ENCODE peak calls at places on chromosome X, in ten cellular contexts. L is cerebellum; B is HT-29; M is nucleus accumbens; S is stimulated activated CD4-positive, alpha-beta T cell treated with anti-CD3 and anti-CD28 coated beads, Interleukin-12 subunit alpha, Interleukin-12 subunit beta, amount 100 ng/mL, for 4 hours; U is M059J; Y is colonic mucosa; G is lower lobe of right lung; I is iPS-NIHi11; E is heart right ventricle. K is an unnamed sample.

GRCh38 chrX:101208152-101208905 is 11.3 kb upstream of the DRP2 start:
- DNase-seq in L (no peak), B (no peak), M (no peak), S (no peak), U (no peak), Y (no peak), G (no peak), I (no peak), E (no peak), K (no peak)

GRCh38 chrX:116961872-116962582 is 499.3 kb upstream of the CT83 start:
- DNase-seq in L (no peak), B (peak; percentile 10), M (no peak), S (no peak), U (peak; percentile 12), Y (no peak), G (no peak), I (no peak), E (no peak), K (no peak)

GRCh38 chrX:13463608-13464007 is 105.8 kb upstream of the EGFL6 start:
- DNase-seq in L (no peak), B (no peak), M (no peak), S (no peak), U (peak; percentile 40), Y (peak; percentile 37), G (no peak), I (no peak), E (no peak), K (peak; percentile 40)

GRCh38 chrX:153735274-153735673 is 10.6 kb downstream of the ABCD1 start:
- DNase-seq in L (no peak), B (peak; percentile 25), M (no peak), S (no peak), U (peak; percentile 35), Y (no peak), G (no peak), I (no peak), E (no peak), K (no peak)

GRCh38 chrX:124405868-124406267 is 59.5 kb downstream of the SH2D1A start:
- DNase-seq in L (no peak), B (no peak), M (no peak), S (no peak), U (no peak), Y (no peak), G (no peak), I (no peak), E (no peak), K (no peak)

GRCh38 chrX:138858438-138858837 is 146.9 kb upstream of the FGF13 start:
- DNase-seq in L (no peak), B (no peak), M (no peak), S (no peak), U (peak; percentile 95), Y (no peak), G (no peak), I (no peak), E (no peak), K (no peak)

GRCh38 chrX:50768801-50769200 is 45.2 kb downstream of the SHROOM4 start:
- DNase-seq in L (no peak), B (no peak), M (no peak), S (no peak), U (no peak), Y (no peak), G (no peak), I (no peak), E (no peak), K (no peak)

GRCh38 chrX:50941638-50942037 is 31.1 kb downstream of the BMP15 start:
- DNase-seq in L (no peak), B (peak; percentile 12), M (no peak), S (no peak), U (peak; percentile 1), Y (peak; percentile 19), G (no peak), I (no peak), E (no peak), K (no peak)

GRCh38 chrX:97074400-97074799 is 190.7 kb downstream of the RPA4 start:
- DNase-seq in L (no peak), B (no peak), M (no peak), S (no peak), U (no peak), Y (no peak), G (no peak), I (no peak), E (no peak), K (no peak)

K was measured in Right ventricle myocardium superior.